ENCODE peak calls at places on chromosomes 5 and 9, in four cellular contexts. Z is HepG2, L is neural progenitor cell, F is epithelial cell of esophagus. H is an unnamed sample.

GRCh38 chr9:87587356-87587745 is 89.7 kb downstream of the DAPK1 start:
- DNase-seq in Z (no peak), L (no peak), F (no peak), H (no peak)

GRCh38 chr5:125346316-125346715 is 599.9 kb upstream of the ZNF608 start:
- DNase-seq in Z (no peak), L (no peak), F (no peak), H (no peak)

GRCh38 chr9:138023394-138024124 is 146.0 kb downstream of the CACNA1B start:
- DNase-seq in Z (no peak), L (peak), F (no peak), H (no peak)

GRCh38 chr5:107524111-107524510 is 146.6 kb downstream of the EFNA5 start:
- DNase-seq in Z (no peak), L (no peak), F (peak), H (no peak)

GRCh38 chr5:1526681-1527131 is 2.9 kb upstream of the LPCAT1 start:
- DNase-seq in Z (no peak), L (no peak), F (no peak), H (no peak)

GRCh38 chr9:88090151-88090581 is 48.1 kb downstream of the SPATA31C2 start:
- DNase-seq in Z (no peak), L (no peak), F (no peak), H (no peak)

GRCh38 chr9:83920469-83920941 is 727 bp downstream of the KIF27 start:
- DNase-seq in Z (peak), L (no peak), F (peak), H (no peak)

GRCh38 chr5:180333661-180334060 is 19.5 kb downstream of the GFPT2 start:
- DNase-seq in Z (no peak), L (no peak), F (peak), H (no peak)

GRCh38 chr5:170254056-170254455 is 21.3 kb downstream of the C5orf58 start:
- DNase-seq in Z (no peak), L (no peak), F (peak), H (no peak)

GRCh38 chr5:55511010-55511409 is 23.8 kb downstream of the PLPP1 start:
- DNase-seq in Z (no peak), L (no peak), F (no peak), H (no peak)

GRCh38 chr5:33832904-33833575 is 58.8 kb downstream of the ADAMTS12 start:
- DNase-seq in Z (no peak), L (no peak), F (no peak), H (no peak)

GRCh38 chr5:136296846-136297245 is 68.5 kb downstream of the TRPC7 start:
- DNase-seq in Z (no peak), L (no peak), F (no peak), H (no peak)

GRCh38 chr9:36392489-36392888 is 7.6 kb downstream of the RNF38 start:
- DNase-seq in Z (no peak), L (no peak), F (no peak), H (no peak)

DNA sequence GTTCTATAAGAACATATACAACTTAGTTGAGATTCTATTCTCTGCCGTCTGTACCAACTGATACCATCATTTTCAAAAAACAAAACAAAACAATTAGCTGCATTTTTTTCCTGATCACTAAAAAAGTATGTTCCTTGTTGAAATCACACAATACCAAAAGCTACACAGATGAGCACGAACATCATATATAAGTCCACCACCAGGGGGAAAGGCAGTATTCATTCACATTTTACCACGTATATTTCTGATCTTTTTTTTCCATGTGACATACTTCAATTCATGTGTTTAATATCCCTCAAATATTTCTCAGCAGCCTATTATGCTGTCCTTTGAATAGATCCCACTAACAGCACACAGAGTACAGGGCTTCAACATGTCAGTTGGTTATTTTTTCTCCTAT is 40.6 kb downstream of the IRX2 start:
- DNase-seq in Z (no peak), L (no peak), F (peak), H (no peak)
- TF ChIP-seq CTCF in Z (no peak), L (peak), F (no peak), H (peak)

GRCh38 chr9:92722386-92723298 is 42.0 kb downstream of the BICD2 start:
- DNase-seq in Z (no peak), L (no peak), F (no peak), H (no peak)

GRCh38 chr9:92721548-92721947 is 43.1 kb downstream of the BICD2 start:
- DNase-seq in Z (no peak), L (no peak), F (no peak), H (no peak)

GRCh38 chr9:92723801-92724323 is 40.8 kb downstream of the BICD2 start:
- DNase-seq in Z (no peak), L (no peak), F (no peak), H (no peak)

GRCh38 chr9:92724528-92725265 is 39.9 kb downstream of the BICD2 start:
- DNase-seq in Z (no peak), L (no peak), F (no peak), H (no peak)

GRCh38 chr9:92723299-92723625 is 41.4 kb downstream of the BICD2 start:
- DNase-seq in Z (no peak), L (no peak), F (peak), H (no peak)
- TF ChIP-seq CTCF in Z (no peak), L (no peak), F (no peak), H (no peak)

GRCh38 chr9:69785757-69786156 is 25.9 kb upstream of the PTAR1 start:
- DNase-seq in Z (no peak), L (peak), F (peak), H (no peak)
- TF ChIP-seq CTCF in Z (peak), L (no peak), F (peak), H (no peak)

DNA sequence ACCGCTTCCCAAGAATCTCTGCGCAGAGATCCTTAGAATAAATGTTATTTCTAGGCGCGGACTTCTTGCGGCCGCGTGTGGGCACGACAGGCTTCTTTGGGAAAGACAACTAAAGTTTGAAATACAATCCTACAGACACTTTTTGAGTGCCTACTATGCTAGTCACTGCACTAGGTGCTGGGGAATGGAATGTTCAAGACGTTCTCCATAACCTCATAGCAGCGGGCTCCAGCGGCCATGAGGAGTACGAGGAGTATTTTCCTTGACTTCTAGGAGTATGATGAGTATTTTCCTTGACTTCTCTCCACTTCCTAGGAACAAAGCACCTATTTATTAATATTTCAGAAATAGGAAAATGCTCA is 636 bp upstream of the PWWP2A start:
- DNase-seq in Z (no peak), L (no peak), F (no peak), H (no peak)
- TF ChIP-seq CTCF in Z (no peak), L (peak), F (peak), H (no peak)

GRCh38 chr5:30401479-30402058 is 791.9 kb upstream of the CDH6 start:
- DNase-seq in Z (peak), L (peak), F (peak), H (peak)
- TF ChIP-seq CTCF in Z (peak), L (peak), F (peak), H (peak)

GRCh38 chr9:5263568-5264218 is 32.5 kb downstream of the INSL4 start:
- DNase-seq in Z (peak), L (peak), F (peak), H (no peak)
- TF ChIP-seq CTCF in Z (peak), L (peak), F (peak), H (no peak)

GRCh38 chr5:171927345-171927941 is 79.0 kb downstream of the FBXW11 start:
- DNase-seq in Z (no peak), L (no peak), F (no peak), H (no peak)
- TF ChIP-seq CTCF in Z (peak), L (peak), F (peak), H (peak)

GRCh38 chr5:176868126-176868525 is 31.0 kb downstream of the HK3 start:
- DNase-seq in Z (no peak), L (no peak), F (no peak), H (no peak)

GRCh38 chr5:176869501-176870109 is 29.5 kb downstream of the HK3 start:
- DNase-seq in Z (no peak), L (no peak), F (no peak), H (no peak)

GRCh38 chr5:176866913-176867312 is 32.2 kb downstream of the HK3 start:
- DNase-seq in Z (no peak), L (peak), F (no peak), H (no peak)

GRCh38 chr5:176868731-176869130 is 30.4 kb downstream of the HK3 start:
- DNase-seq in Z (no peak), L (no peak), F (no peak), H (no peak)

GRCh38 chr5:176870110-176870591 is 29.0 kb downstream of the HK3 start:
- DNase-seq in Z (peak), L (peak), F (peak), H (no peak)
- TF ChIP-seq CTCF in Z (peak), L (peak), F (peak), H (no peak)

GRCh38 chr5:10724799-10725507 is 36.1 kb downstream of the DAP start:
- DNase-seq in Z (peak), L (no peak), F (peak), H (peak)
- TF ChIP-seq CTCF in Z (no peak), L (no peak), F (no peak), H (peak)

GRCh38 chr9:106286249-106286648 is 576.7 kb upstream of the ZNF462 start:
- DNase-seq in Z (no peak), L (peak), F (peak), H (peak)
- TF ChIP-seq CTCF in Z (no peak), L (peak), F (no peak), H (peak)

H was measured in glutamatergic neuron.